ENCODE peak calls at places on chromosome 15, in five cellular contexts. X is left lung, P is astrocyte of the spinal cord, Y is AG10803, F is fibroblast of pulmonary artery. H is an unnamed sample.

GRCh38 chr15:85563328-85563727 is 182.9 kb downstream of the AKAP13 start:
- DNase-seq in X (no peak), P (peak; percentile 58), Y (peak; percentile 75), F (peak; percentile 86), H (no peak)

GRCh38 chr15:63389902-63390301 is 8.3 kb upstream of the CA12 start:
- DNase-seq in X (peak; percentile 56), P (no peak), Y (no peak), F (no peak), H (no peak)

GRCh38 chr15:55742498-55742926 is 440 bp downstream of the PRTG start:
- DNase-seq in X (peak; percentile 45), P (no peak), Y (no peak), F (peak; percentile 27), H (peak; percentile 49)

GRCh38 chr15:29675791-29676301 is 146.4 kb downstream of the TJP1 start:
- DNase-seq in X (no peak), P (no peak), Y (no peak), F (no peak), H (no peak)

GRCh38 chr15:49154799-49155109 is 645 bp downstream of the COPS2 start:
- DNase-seq in X (no peak), P (no peak), Y (no peak), F (peak; percentile 13), H (no peak)

GRCh38 chr15:63244399-63244798 is 33.0 kb upstream of the APH1B start:
- DNase-seq in X (no peak), P (peak; percentile 43), Y (peak; percentile 84), F (peak; percentile 62), H (no peak)

GRCh38 chr15:66633346-66633745 is 67.5 kb upstream of the LCTL start:
- DNase-seq in X (no peak), P (no peak), Y (no peak), F (no peak), H (no peak)

GRCh38 chr15:48332642-48333034 is 1.4 kb downstream of the DUT start:
- DNase-seq in X (no peak), P (no peak), Y (no peak), F (no peak), H (no peak)

GRCh38 chr15:59138243-59138642 is 33.3 kb downstream of the CCNB2 start:
- DNase-seq in X (no peak), P (peak; percentile 30), Y (peak; percentile 24), F (peak; percentile 54), H (peak; percentile 82)

GRCh38 chr15:98881526-98882517 is 125.8 kb downstream of the PGPEP1L start:
- DNase-seq in X (no peak), P (peak; percentile 64), Y (peak; percentile 74), F (peak; percentile 80), H (peak; percentile 8)

GRCh38 chr15:66749841-66750575 is 48.0 kb downstream of the SMAD6 start:
- DNase-seq in X (no peak), P (no peak), Y (no peak), F (peak; percentile 38), H (no peak)

GRCh38 chr15:38895326-38896282 is 331.0 kb upstream of the RASGRP1 start:
- DNase-seq in X (no peak), P (peak; percentile 75), Y (peak; percentile 86), F (peak; percentile 82), H (no peak)

GRCh38 chr15:42090781-42091180 is 3.6 kb downstream of the PLA2G4D start:
- DNase-seq in X (no peak), P (no peak), Y (no peak), F (no peak), H (no peak)

GRCh38 chr15:62492900-62493299 is 327.8 kb upstream of the C2CD4B start:
- DNase-seq in X (no peak), P (no peak), Y (peak; percentile 68), F (no peak), H (no peak)

GRCh38 chr15:57610130-57610529 is 18.4 kb downstream of the MYZAP start:
- DNase-seq in X (no peak), P (peak; percentile 76), Y (peak; percentile 43), F (peak; percentile 62), H (no peak)

GRCh38 chr15:66701422-66702034 is 508 bp upstream of the SMAD6 start:
- DNase-seq in X (peak; percentile 68), P (peak; percentile 79), Y (no peak), F (no peak), H (peak; percentile 55)

GRCh38 chr15:89402406-89402805 is 67.8 kb upstream of the POLG start:
- DNase-seq in X (no peak), P (no peak), Y (no peak), F (no peak), H (no peak)

GRCh38 chr15:99296386-99296785 is 45.1 kb downstream of the LRRC28 start:
- DNase-seq in X (no peak), P (no peak), Y (peak; percentile 20), F (no peak), H (no peak)

GRCh38 chr15:89024418-89024817 is 63.8 kb upstream of the ABHD2 start:
- DNase-seq in X (no peak), P (no peak), Y (no peak), F (no peak), H (no peak)

GRCh38 chr15:42137461-42138261 is 18.8 kb downstream of the PLA2G4F start:
- DNase-seq in X (no peak), P (peak; percentile 57), Y (peak; percentile 52), F (peak; percentile 68), H (peak; percentile 40)

GRCh38 chr15:28017423-28017924 is 81.6 kb downstream of the OCA2 start:
- DNase-seq in X (no peak), P (no peak), Y (no peak), F (no peak), H (no peak)
- TF ChIP-seq CTCF in X (no peak), P (peak; percentile 29), Y (no peak), F (no peak), H (peak; percentile 25)

DNA sequence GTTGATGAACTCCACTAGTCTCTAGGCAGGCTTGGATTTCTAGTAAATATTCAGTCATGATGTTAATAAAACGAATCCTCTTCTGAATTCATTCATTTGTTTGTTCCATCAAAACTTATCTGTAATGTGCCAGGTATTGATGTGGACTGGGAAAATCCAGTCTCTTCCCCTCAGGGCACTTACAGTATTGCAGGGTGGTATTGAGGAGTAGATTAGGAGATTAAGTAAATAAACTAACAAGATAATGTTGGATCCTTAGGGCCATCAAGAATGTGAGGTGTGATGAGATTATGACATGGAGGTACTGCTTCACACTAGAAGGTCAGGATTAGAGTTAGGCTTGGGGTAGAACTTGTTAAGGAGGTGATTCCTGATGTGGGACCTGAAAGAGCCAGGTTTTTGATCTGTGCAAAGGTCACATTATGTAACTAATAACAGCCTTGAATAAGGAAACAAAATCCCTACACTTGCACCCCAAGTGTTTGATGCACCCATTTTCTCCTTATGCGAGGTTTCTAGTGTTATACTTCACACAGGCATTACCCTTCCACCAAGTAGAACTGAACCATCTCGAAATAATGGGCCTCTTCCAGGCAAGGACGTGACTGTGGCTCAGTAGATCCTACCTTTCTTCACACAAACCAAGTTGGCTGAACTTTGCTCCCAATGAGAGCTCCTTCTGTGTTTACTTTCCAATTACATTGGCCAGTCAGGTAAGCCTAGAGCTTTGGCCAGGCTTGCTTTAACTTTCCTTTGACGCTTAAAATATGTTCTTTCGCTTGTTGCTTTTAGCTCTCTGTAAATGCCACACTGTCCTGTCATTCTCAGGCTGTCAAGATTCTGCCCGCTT is 16.7 kb downstream of the MCTP2 start:
- DNase-seq in X (no peak), P (no peak), Y (no peak), F (no peak), H (no peak)
- TF ChIP-seq CTCF in X (no peak), P (no peak), Y (no peak), F (no peak), H (no peak)

GRCh38 chr15:65084500-65085206 is 8.1 kb downstream of the KBTBD13 start:
- DNase-seq in X (no peak), P (no peak), Y (no peak), F (no peak), H (no peak)

GRCh38 chr15:65086680-65087111 is 10.2 kb downstream of the KBTBD13 start:
- DNase-seq in X (no peak), P (no peak), Y (no peak), F (no peak), H (no peak)

GRCh38 chr15:65087411-65087810 is 10.9 kb downstream of the KBTBD13 start:
- DNase-seq in X (peak; percentile 63), P (no peak), Y (no peak), F (no peak), H (no peak)

GRCh38 chr15:65085207-65085753 is 8.7 kb downstream of the KBTBD13 start:
- DNase-seq in X (no peak), P (no peak), Y (no peak), F (no peak), H (no peak)

DNA sequence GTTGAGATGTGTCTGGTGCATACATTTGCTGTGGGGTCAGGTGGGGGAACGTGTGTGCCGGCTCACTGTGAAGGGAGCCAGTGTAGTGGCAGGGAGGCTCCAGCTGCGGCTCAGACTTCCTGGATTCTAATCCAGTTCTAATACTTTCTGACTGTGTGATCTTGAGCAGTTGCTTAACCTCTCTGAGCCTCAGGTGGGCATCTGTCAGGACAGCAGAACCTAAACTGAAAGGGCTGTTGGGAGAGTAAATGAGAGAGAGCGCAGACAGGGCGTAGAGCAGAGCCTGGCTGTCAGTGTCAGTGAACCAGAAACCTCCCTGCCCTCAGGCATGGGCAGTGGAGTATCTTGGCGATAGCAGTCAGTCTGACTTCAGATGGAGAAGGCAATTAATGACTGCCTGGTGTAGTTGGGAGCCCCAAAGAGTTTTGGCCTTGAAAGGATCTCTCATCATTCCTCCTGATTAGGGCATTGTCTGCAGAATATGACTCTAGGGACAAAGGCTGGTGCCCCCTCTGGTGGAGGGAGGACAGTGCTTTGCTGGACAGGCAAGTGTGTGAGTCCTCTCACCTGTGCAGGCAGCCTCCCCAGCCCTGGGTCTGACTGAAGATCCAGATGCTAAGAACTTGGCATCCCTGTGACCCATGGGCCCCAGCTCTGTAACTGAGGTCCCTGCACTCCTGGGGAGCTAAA is 9.6 kb downstream of the KBTBD13 start:
- DNase-seq in X (no peak), P (no peak), Y (no peak), F (peak; percentile 39), H (peak; percentile 60)
- TF ChIP-seq CTCF in X (no peak), P (peak; percentile 67), Y (peak; percentile 52), F (peak; percentile 57), H (peak; percentile 50)

DNA sequence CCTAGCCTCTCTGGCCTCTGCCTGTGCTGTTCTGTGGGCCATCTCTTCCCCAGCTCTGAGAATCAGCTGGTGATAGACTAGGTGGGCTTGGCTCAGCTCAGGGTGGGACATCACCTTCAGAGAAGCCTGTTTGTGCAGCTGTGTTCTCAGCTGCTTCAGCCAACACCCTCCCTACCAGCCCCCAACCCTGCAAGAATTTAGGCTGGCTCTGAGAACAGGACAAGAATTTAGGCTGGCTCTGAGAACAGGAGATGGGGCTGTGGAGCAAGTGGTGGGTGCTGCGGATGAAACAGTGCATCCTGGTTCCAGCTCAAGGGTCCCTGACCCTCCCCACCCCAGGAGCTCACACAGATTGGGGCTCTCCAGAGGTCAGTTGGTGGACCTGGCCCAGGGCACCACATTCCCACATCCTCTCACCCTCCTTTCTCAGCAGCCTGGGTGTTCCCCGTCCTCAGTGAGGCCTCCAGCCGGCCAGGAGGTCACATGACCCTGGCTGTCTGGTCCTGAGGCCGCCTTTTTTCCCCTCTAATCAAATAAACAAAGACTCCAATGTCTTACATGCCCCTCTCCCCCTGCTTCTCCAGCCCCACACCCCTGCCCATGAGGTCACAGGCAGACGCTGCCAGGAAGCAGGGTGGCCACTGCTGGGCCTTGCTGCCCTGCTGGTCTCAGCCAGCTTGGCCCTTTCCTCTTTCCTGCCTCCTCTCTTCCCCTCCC is 14.9 kb downstream of the PLEKHO2 start:
- DNase-seq in X (no peak), P (peak; percentile 64), Y (peak; percentile 58), F (peak; percentile 64), H (no peak)
- TF ChIP-seq CTCF in X (no peak), P (peak; percentile 35), Y (peak; percentile 22), F (no peak), H (no peak)